ENCODE peak calls at places on chromosome 19, in eight cellular contexts. A is adrenal gland; H is breast epithelium; V is SK-N-SH; T is fibroblast of lung; C is dorsolateral prefrontal cortex; I is CD8-positive, alpha-beta T cell; B is heart right ventricle. R is an unnamed sample.

GRCh38 chr19:55622242-55622969 is 2.0 kb downstream of the ZNF784 start:
- DNase-seq in V (no peak), C (no peak), T (no peak), I (no peak), B (no peak), H (no peak), A (peak; percentile 69), R (no peak)

GRCh38 chr19:17205237-17206140 is 9.7 kb upstream of the USE1 start:
- DNase-seq in C (peak; percentile 66), T (peak; percentile 64), H (peak; percentile 71), V (peak; percentile 74), B (peak; percentile 37), I (peak; percentile 44), A (peak; percentile 82), R (peak; percentile 8)

GRCh38 chr19:23999821-24000610 is 85.3 kb downstream of the ZNF726 start:
- DNase-seq in T (no peak), B (no peak), V (no peak), C (no peak), H (no peak), A (no peak), I (no peak), R (no peak)

GRCh38 chr19:28020631-28021315 is 1192.2 kb downstream of the UQCRFS1 start:
- DNase-seq in H (no peak), T (no peak), B (no peak), C (no peak), V (no peak), I (no peak), A (no peak), R (no peak)

GRCh38 chr19:36051236-36051635 is 2.8 kb downstream of the THAP8 start:
- DNase-seq in I (no peak), H (no peak), V (no peak), A (no peak), C (no peak), T (no peak), B (no peak), R (no peak)

GRCh38 chr19:33860691-33861090 is 64.0 kb downstream of the KCTD15 start:
- DNase-seq in C (no peak), B (no peak), A (no peak), T (no peak), I (no peak), H (no peak), V (no peak), R (no peak)

GRCh38 chr19:13847033-13847899 is 29.7 kb upstream of the NANOS3 start:
- DNase-seq in I (peak; percentile 88), V (peak; percentile 91), H (peak; percentile 94), B (peak; percentile 98), A (peak; percentile 91), T (peak; percentile 94), C (peak; percentile 90), R (peak; percentile 39)

GRCh38 chr19:16199275-16199932 is 1.7 kb downstream of the AP1M1 start:
- DNase-seq in B (no peak), A (no peak), I (no peak), H (no peak), C (no peak), V (no peak), T (no peak), R (no peak)

GRCh38 chr19:47608908-47609879 is at the start of gene BICRA:
- DNase-seq in I (peak; percentile 71), H (peak; percentile 82), T (peak; percentile 82), A (peak; percentile 90), B (peak; percentile 83), V (peak; percentile 92), C (peak; percentile 82), R (no peak)

GRCh38 chr19:47623921-47624391 is 15.0 kb downstream of the BICRA start:
- DNase-seq in C (no peak), H (no peak), V (no peak), T (no peak), A (no peak), I (no peak), B (no peak), R (no peak)

GRCh38 chr19:17522988-17523872 is 11.8 kb downstream of the PGLS start:
- DNase-seq in A (peak; percentile 59), T (no peak), C (no peak), B (peak; percentile 50), H (no peak), V (no peak), I (no peak), R (peak; percentile 24)

GRCh38 chr19:17159466-17160393 is 55.4 kb upstream of the USE1 start:
- DNase-seq in C (no peak), H (no peak), V (no peak), I (no peak), A (no peak), T (peak; percentile 5), B (no peak), R (no peak)

GRCh38 chr19:30029721-30030510 is 87.9 kb downstream of the URI1 start:
- DNase-seq in H (no peak), A (no peak), B (no peak), I (no peak), T (peak; percentile 4), V (no peak), C (no peak), R (no peak)

GRCh38 chr19:31300406-31300805 is 48.8 kb downstream of the TSHZ3 start:
- DNase-seq in C (no peak), T (no peak), V (no peak), A (no peak), B (no peak), H (no peak), I (no peak), R (no peak)

GRCh38 chr19:40815223-40815622 is 16.2 kb downstream of the EGLN2 start:
- DNase-seq in I (no peak), V (no peak), C (no peak), B (no peak), T (no peak), A (no peak), H (no peak), R (no peak)

DNA sequence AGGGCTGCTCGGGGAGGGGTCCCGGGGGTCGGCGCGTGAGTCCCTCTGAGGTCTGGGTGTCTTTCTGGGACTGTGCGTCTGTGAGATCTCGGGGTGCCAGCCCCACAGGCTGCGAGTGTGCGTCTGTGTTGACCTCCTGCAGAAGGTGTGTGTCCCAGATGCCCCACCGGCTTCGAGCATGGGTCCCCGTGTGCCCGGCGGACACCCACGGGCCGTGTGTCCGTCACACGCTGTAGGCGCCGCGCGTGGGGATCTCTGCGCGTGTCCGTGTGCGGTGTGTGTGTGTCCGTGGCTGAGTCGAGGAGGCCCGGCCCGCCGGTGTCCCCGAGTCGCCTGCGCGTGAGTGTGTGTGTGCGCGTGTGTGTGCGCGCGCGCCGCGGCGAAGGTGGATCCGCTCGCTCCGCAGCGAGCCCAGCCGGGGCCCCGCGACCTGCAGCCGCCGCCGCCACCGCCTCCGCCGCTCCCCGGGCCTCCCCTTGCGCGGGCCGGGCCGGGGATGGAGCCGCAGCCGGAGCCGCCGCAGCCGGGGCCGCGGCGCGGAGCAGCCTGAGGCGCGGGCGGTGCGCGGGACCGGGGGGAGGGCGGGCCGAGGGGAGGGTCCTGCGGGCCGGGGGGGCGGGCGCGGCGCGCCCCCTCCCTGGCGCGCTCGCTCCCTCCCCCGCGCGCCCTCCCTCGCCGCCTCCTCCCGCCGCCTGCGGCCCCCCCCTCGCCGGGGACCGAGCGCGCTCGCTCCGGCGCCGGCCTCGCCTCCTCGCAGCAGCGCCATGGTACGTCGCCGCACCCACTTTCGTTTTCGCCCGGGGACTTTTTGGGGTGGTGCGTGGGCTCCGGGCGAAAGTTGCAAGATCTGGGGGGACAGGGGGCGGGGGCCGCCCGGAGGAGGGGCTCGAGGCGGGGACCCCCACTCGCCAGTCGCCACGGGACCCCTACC is 7.2 kb upstream of the NFIC start:
- DNase-seq in B (peak; percentile 72), V (peak; percentile 92), H (no peak), I (peak; percentile 19), C (peak; percentile 74), A (peak; percentile 74), T (peak; percentile 61), R (peak; percentile 56)
- H3K27ac ChIP-seq in B (peak overlapping the region; percentile 100), V (peak overlapping the region; percentile 90), H (peak overlapping the region; percentile 99), I (peak overlapping the region; percentile 60), C (peak overlapping the region; percentile 99), A (peak overlapping the region; percentile 69), T (peak overlapping the region; percentile 43), R (peak overlapping the region; percentile 90)

GRCh38 chr19:19050731-19051130 is 13.1 kb upstream of the SLC25A42 start:
- DNase-seq in V (no peak), C (no peak), B (no peak), A (no peak), I (no peak), H (no peak), T (no peak), R (no peak)

GRCh38 chr19:19053508-19054314 is 10.1 kb upstream of the SLC25A42 start:
- DNase-seq in B (peak; percentile 50), T (peak; percentile 63), I (peak; percentile 37), H (no peak), C (peak; percentile 68), A (peak; percentile 77), V (peak; percentile 82), R (peak; percentile 15)

GRCh38 chr19:19051478-19052213 is 12.1 kb upstream of the SLC25A42 start:
- DNase-seq in T (no peak), B (no peak), I (no peak), A (no peak), V (no peak), H (no peak), C (no peak), R (no peak)

GRCh38 chr19:19050104-19050503 is 13.7 kb upstream of the SLC25A42 start:
- DNase-seq in B (no peak), T (no peak), C (no peak), H (no peak), I (no peak), V (no peak), A (no peak), R (no peak)

GRCh38 chr19:19049406-19049805 is 14.4 kb upstream of the SLC25A42 start:
- DNase-seq in A (no peak), B (no peak), H (no peak), T (peak; percentile 28), I (no peak), C (no peak), V (no peak), R (no peak)
- H3K27ac ChIP-seq in A (no peak overlapping the region), B (no peak overlapping the region), H (no peak overlapping the region), T (no peak overlapping the region), I (no peak overlapping the region), C (no peak overlapping the region), V (no peak overlapping the region), R (no peak overlapping the region)

GRCh38 chr19:1125601-1126533 is 22.1 kb downstream of the GPX4 start:
- DNase-seq in B (no peak), T (peak; percentile 54), C (no peak), V (no peak), I (no peak), A (peak; percentile 74), H (no peak), R (no peak)
- H3K27ac ChIP-seq in B (no peak overlapping the region), T (peak overlapping the region; percentile 23), C (no peak overlapping the region), V (peak overlapping the region; percentile 3), I (no peak overlapping the region), A (no peak overlapping the region), H (peak overlapping the region; percentile 74), R (no peak overlapping the region)

GRCh38 chr19:11434703-11435056 is 241 bp downstream of the ODAD3 start:
- DNase-seq in C (no peak), T (no peak), A (no peak), V (no peak), H (no peak), I (no peak), B (no peak), R (no peak)
- H3K27ac ChIP-seq in C (peak overlapping the region; percentile 97), T (peak overlapping the region; percentile 30), A (no peak overlapping the region), V (peak overlapping the region; percentile 67), H (peak overlapping the region; percentile 88), I (peak overlapping the region; percentile 77), B (peak overlapping the region; percentile 82), R (peak overlapping the region; percentile 96)

R was measured in caudate nucleus.